ENCODE peak calls at places on chromosomes 6 and 20, in seven cellular contexts. S, T, Q, W, G, I and L are unnamed samples.

GRCh38 chr6:129792049-129792448 is 69.1 kb downstream of the TMEM244 start:
- DNase-seq in S (no peak), T (no peak), Q (no peak), W (no peak), G (no peak), I (no peak), L (no peak)

GRCh38 chr6:25107218-25107617 is 171.5 kb upstream of the RIPOR2 start:
- DNase-seq in S (no peak), T (no peak), Q (no peak), W (no peak), G (no peak), I (no peak), L (no peak)

GRCh38 chr6:96227135-96227534 is 211.4 kb downstream of the FUT9 start:
- DNase-seq in S (no peak), T (no peak), Q (no peak), W (no peak), G (no peak), I (no peak), L (no peak)

GRCh38 chr20:36070451-36070850 is 84.1 kb upstream of the EPB41L1 start:
- DNase-seq in S (peak), T (no peak), Q (no peak), W (no peak), G (no peak), I (no peak), L (no peak)

GRCh38 chr6:21856096-21856825 is 262.7 kb downstream of the SOX4 start:
- DNase-seq in S (no peak), T (peak), Q (peak), W (peak), G (peak), I (peak), L (no peak)

GRCh38 chr20:53202781-53203180 is 230.6 kb downstream of the TSHZ2 start:
- DNase-seq in S (no peak), T (no peak), Q (no peak), W (no peak), G (no peak), I (peak), L (no peak)

GRCh38 chr20:57451759-57452661 is 60.8 kb downstream of the RBM38 start:
- DNase-seq in S (no peak), T (no peak), Q (no peak), W (no peak), G (no peak), I (no peak), L (no peak)

GRCh38 chr6:37306026-37306425 is 47.8 kb upstream of the RNF8 start:
- DNase-seq in S (no peak), T (no peak), Q (no peak), W (no peak), G (no peak), I (no peak), L (no peak)

GRCh38 chr20:11716239-11716944 is 201.3 kb upstream of the BTBD3 start:
- DNase-seq in S (no peak), T (peak), Q (peak), W (peak), G (peak), I (peak), L (no peak)

GRCh38 chr6:93183513-93183912 is 235.8 kb downstream of the EPHA7 start:
- DNase-seq in S (no peak), T (peak), Q (no peak), W (no peak), G (no peak), I (no peak), L (no peak)

GRCh38 chr6:24547243-24547642 is 52.5 kb downstream of the ALDH5A1 start:
- DNase-seq in S (no peak), T (no peak), Q (no peak), W (no peak), G (peak), I (peak), L (no peak)

GRCh38 chr6:163036251-163036650 is 308.5 kb downstream of the PACRG start:
- DNase-seq in S (no peak), T (no peak), Q (no peak), W (no peak), G (no peak), I (peak), L (no peak)

GRCh38 chr6:109239918-109240321 is 142.3 kb downstream of the CD164 start:
- DNase-seq in S (no peak), T (no peak), Q (no peak), W (no peak), G (no peak), I (no peak), L (no peak)